ENCODE peak calls at places on chromosomes 7 and 10, in seven cellular contexts. M, O, B, E, S, C and R are unnamed samples.

GRCh38 chr7:22443370-22444180 is 56.4 kb downstream of the STEAP1B start:
- DNase-seq in M (no peak), O (peak), B (no peak), E (no peak), S (no peak), C (no peak), R (no peak)

GRCh38 chr10:58070964-58071363 is 196.7 kb downstream of the IPMK start:
- DNase-seq in M (no peak), O (no peak), B (no peak), E (no peak), S (no peak), C (no peak), R (no peak)

GRCh38 chr7:106176414-106177294 is 64.5 kb upstream of the SYPL1 start:
- DNase-seq in M (peak), O (peak), B (peak), E (peak), S (peak), C (peak), R (peak)

GRCh38 chr7:151890355-151891004 is 13.6 kb upstream of the PRKAG2 start:
- DNase-seq in M (no peak), O (no peak), B (no peak), E (no peak), S (no peak), C (no peak), R (no peak)

GRCh38 chr7:105654994-105655900 is 74.0 kb upstream of the EFCAB10 start:
- DNase-seq in M (no peak), O (peak), B (no peak), E (peak), S (no peak), C (peak), R (peak)

GRCh38 chr10:9294132-9294663 is 1239.7 kb downstream of the GATA3 start:
- DNase-seq in M (no peak), O (no peak), B (no peak), E (no peak), S (no peak), C (no peak), R (no peak)

GRCh38 chr7:25169683-25170082 is 44.6 kb upstream of the CYCS start:
- DNase-seq in M (no peak), O (no peak), B (no peak), E (no peak), S (no peak), C (no peak), R (no peak)

GRCh38 chr10:132279873-132280645 is 27.7 kb downstream of the STK32C start:
- DNase-seq in M (no peak), O (no peak), B (no peak), E (no peak), S (no peak), C (no peak), R (no peak)

GRCh38 chr10:558331-558730 is 131.1 kb downstream of the DIP2C start:
- DNase-seq in M (no peak), O (no peak), B (no peak), E (no peak), S (no peak), C (no peak), R (no peak)

GRCh38 chr7:73858807-73859206 is 2.2 kb upstream of the TMEM270 start:
- DNase-seq in M (no peak), O (no peak), B (no peak), E (no peak), S (no peak), C (no peak), R (no peak)

GRCh38 chr7:129676017-129676897 is 64.7 kb downstream of the NRF1 start:
- DNase-seq in M (no peak), O (no peak), B (no peak), E (no peak), S (no peak), C (no peak), R (no peak)

GRCh38 chr10:89438525-89438924 is 24.2 kb downstream of the IFIT5 start:
- DNase-seq in M (no peak), O (no peak), B (no peak), E (no peak), S (no peak), C (no peak), R (no peak)

GRCh38 chr10:110610308-110610774 is 33.8 kb upstream of the RBM20 start:
- DNase-seq in M (peak), O (peak), B (peak), E (peak), S (peak), C (peak), R (peak)

GRCh38 chr10:63146503-63146902 is 13.4 kb downstream of the NRBF2 start:
- DNase-seq in M (no peak), O (no peak), B (no peak), E (no peak), S (no peak), C (no peak), R (no peak)

GRCh38 chr10:104339469-104340098 is 1.3 kb upstream of the ITPRIP start:
- DNase-seq in M (no peak), O (peak), B (no peak), E (no peak), S (no peak), C (peak), R (peak)

GRCh38 chr7:69617364-69617763 is 19.1 kb downstream of the AUTS2 start:
- DNase-seq in M (no peak), O (no peak), B (no peak), E (no peak), S (no peak), C (no peak), R (no peak)

GRCh38 chr10:66637273-66638036 is 288.4 kb upstream of the LRRTM3 start:
- DNase-seq in M (no peak), O (no peak), B (no peak), E (no peak), S (no peak), C (peak), R (peak)

GRCh38 chr7:105139381-105139780 is 125.4 kb downstream of the KMT2E start:
- DNase-seq in M (no peak), O (no peak), B (no peak), E (no peak), S (no peak), C (no peak), R (no peak)

GRCh38 chr7:77258014-77258413 is 58.4 kb upstream of the FGL2 start:
- DNase-seq in M (no peak), O (no peak), B (no peak), E (peak), S (no peak), C (no peak), R (peak)

GRCh38 chr10:21355591-21356011 is 169.9 kb downstream of the SKIDA1 start:
- DNase-seq in M (no peak), O (peak), B (no peak), E (no peak), S (no peak), C (no peak), R (peak)

GRCh38 chr10:12194752-12195271 is 879 bp downstream of the NUDT5 start:
- DNase-seq in M (no peak), O (no peak), B (peak), E (no peak), S (no peak), C (no peak), R (peak)

GRCh38 chr10:49163741-49164140 is 24.4 kb downstream of the TMEM273 start:
- DNase-seq in M (no peak), O (peak), B (no peak), E (peak), S (no peak), C (no peak), R (peak)

GRCh38 chr10:22335204-22335956 is 9.9 kb upstream of the SPAG6 start:
- DNase-seq in M (no peak), O (peak), B (no peak), E (no peak), S (no peak), C (peak), R (peak)

GRCh38 chr10:4195214-4195613 is 410.2 kb upstream of the KLF6 start:
- DNase-seq in M (no peak), O (peak), B (no peak), E (peak), S (peak), C (no peak), R (no peak)

GRCh38 chr7:141151726-141152125 is 77.9 kb downstream of the TMEM178B start:
- DNase-seq in M (no peak), O (no peak), B (no peak), E (no peak), S (no peak), C (no peak), R (no peak)

GRCh38 chr10:132861884-132862461 is 76.0 kb upstream of the NKX6-2 start:
- DNase-seq in M (no peak), O (no peak), B (no peak), E (no peak), S (no peak), C (peak), R (no peak)

GRCh38 chr10:122375761-122376160 is 1.3 kb downstream of the PLEKHA1 start:
- DNase-seq in M (no peak), O (no peak), B (no peak), E (no peak), S (no peak), C (no peak), R (no peak)

GRCh38 chr10:73019100-73019499 is 64.5 kb upstream of the PLA2G12B start:
- DNase-seq in M (no peak), O (no peak), B (no peak), E (no peak), S (no peak), C (no peak), R (no peak)

GRCh38 chr7:1809601-1810258 is 139.7 kb downstream of the ELFN1 start:
- DNase-seq in M (no peak), O (no peak), B (no peak), E (no peak), S (no peak), C (no peak), R (no peak)

GRCh38 chr10:77392851-77393250 is 244.8 kb downstream of the KCNMA1 start:
- DNase-seq in M (peak), O (peak), B (no peak), E (peak), S (peak), C (no peak), R (peak)

GRCh38 chr10:77392236-77392721 is 245.3 kb downstream of the KCNMA1 start:
- DNase-seq in M (no peak), O (peak), B (no peak), E (no peak), S (no peak), C (no peak), R (peak)

GRCh38 chr10:77393411-77393810 is 244.2 kb downstream of the KCNMA1 start:
- DNase-seq in M (no peak), O (no peak), B (no peak), E (no peak), S (no peak), C (no peak), R (no peak)

GRCh38 chr10:77390481-77390891 is 247.1 kb downstream of the KCNMA1 start:
- DNase-seq in M (no peak), O (no peak), B (no peak), E (no peak), S (no peak), C (no peak), R (no peak)

GRCh38 chr10:77391605-77392235 is 245.9 kb downstream of the KCNMA1 start:
- DNase-seq in M (peak), O (peak), B (peak), E (peak), S (peak), C (peak), R (peak)
- TF ChIP-seq CTCF in M (peak), O (peak), B (peak), E (peak), S (peak), C (peak), R (peak)

GRCh38 chr7:128347573-128348147 is 4.0 kb upstream of the RBM28 start:
- DNase-seq in M (no peak), O (peak), B (peak), E (no peak), S (peak), C (no peak), R (peak)
- TF ChIP-seq CTCF in M (peak), O (peak), B (peak), E (peak), S (peak), C (peak), R (peak)

GRCh38 chr7:108452707-108453106 is 3.5 kb downstream of the NRCAM start:
- DNase-seq in M (no peak), O (peak), B (no peak), E (no peak), S (peak), C (no peak), R (peak)
- TF ChIP-seq CTCF in M (peak), O (peak), B (peak), E (peak), S (peak), C (no peak), R (peak)

GRCh38 chr10:84574101-84574500 is 245.7 kb downstream of the CCSER2 start:
- DNase-seq in M (no peak), O (no peak), B (no peak), E (no peak), S (no peak), C (no peak), R (no peak)
- TF ChIP-seq CTCF in M (no peak), O (no peak), B (peak), E (no peak), S (peak), C (no peak), R (peak)

DNA sequence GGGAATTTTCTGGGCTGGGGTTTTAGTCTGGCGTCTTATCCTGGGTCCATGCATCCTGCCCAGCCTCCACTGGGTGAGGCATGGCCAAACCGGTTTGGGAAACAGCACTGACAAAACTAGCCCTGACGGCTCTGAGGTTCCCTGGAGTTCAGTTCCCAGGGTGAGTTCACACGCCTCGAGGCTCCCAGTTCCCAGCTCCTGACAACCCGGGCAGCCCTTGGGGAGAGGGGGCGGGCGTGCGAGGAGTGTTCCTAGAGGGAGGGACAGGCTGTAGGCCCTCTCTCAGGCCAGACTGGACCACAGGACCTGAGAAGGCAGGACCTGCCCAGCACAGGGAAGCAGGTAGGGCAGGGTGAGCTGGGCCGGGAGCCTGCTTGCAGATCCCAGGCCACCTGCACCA is 82.3 kb upstream of the PPIF start:
- DNase-seq in M (no peak), O (no peak), B (no peak), E (no peak), S (no peak), C (peak), R (no peak)
- TF ChIP-seq CTCF in M (no peak), O (no peak), B (no peak), E (no peak), S (no peak), C (no peak), R (no peak)

DNA sequence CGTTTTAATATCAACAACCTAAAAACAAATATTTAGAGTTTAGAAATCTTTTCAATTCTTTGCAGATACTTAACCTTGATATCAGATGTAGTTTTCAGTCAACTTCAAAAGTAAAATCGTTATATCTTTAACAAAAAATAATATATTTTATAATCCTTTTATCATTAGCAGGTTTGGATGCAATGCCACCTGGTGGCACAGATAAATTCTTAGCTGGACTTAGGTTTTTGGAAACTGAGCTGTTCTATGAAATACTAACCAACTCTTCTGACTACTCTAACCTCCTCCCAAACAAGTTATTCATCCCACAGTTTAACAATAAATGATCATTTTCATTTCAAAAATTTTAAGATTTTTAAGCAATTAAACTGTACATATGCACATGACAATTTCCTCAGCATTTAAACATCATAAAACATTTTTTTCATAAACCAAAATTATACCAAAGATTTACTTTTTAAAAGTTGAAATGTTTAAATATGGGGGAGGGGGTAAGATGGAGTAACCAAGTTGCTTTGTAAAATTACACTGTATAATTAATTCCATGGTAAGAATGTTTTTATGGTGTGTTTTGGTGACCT is 56.9 kb downstream of the HIBADH start:
- DNase-seq in M (no peak), O (peak), B (no peak), E (no peak), S (no peak), C (no peak), R (peak)
- TF ChIP-seq CTCF in M (peak), O (peak), B (peak), E (peak), S (peak), C (no peak), R (peak)

GRCh38 chr7:40720401-40720800 is 585.6 kb downstream of the SUGCT start:
- DNase-seq in M (no peak), O (no peak), B (no peak), E (no peak), S (no peak), C (no peak), R (no peak)

GRCh38 chr7:40723829-40724228 is 589.0 kb downstream of the SUGCT start:
- DNase-seq in M (no peak), O (no peak), B (no peak), E (no peak), S (no peak), C (no peak), R (no peak)

GRCh38 chr7:40726559-40726958 is 591.8 kb downstream of the SUGCT start:
- DNase-seq in M (no peak), O (no peak), B (no peak), E (no peak), S (no peak), C (no peak), R (no peak)

GRCh38 chr7:40717242-40717641 is 582.4 kb downstream of the SUGCT start:
- DNase-seq in M (peak), O (peak), B (peak), E (peak), S (peak), C (peak), R (peak)

GRCh38 chr7:40721344-40721949 is 586.6 kb downstream of the SUGCT start:
- DNase-seq in M (no peak), O (no peak), B (no peak), E (no peak), S (no peak), C (no peak), R (no peak)
- TF ChIP-seq CTCF in M (no peak), O (no peak), B (no peak), E (no peak), S (no peak), C (no peak), R (no peak)

GRCh38 chr7:32161708-32162107 is 91.5 kb upstream of the PDE1C start:
- DNase-seq in M (no peak), O (peak), B (no peak), E (no peak), S (no peak), C (no peak), R (peak)

GRCh38 chr7:32167256-32167655 is 97.0 kb upstream of the PDE1C start:
- DNase-seq in M (no peak), O (no peak), B (no peak), E (no peak), S (no peak), C (no peak), R (no peak)

GRCh38 chr7:32163911-32164310 is 93.7 kb upstream of the PDE1C start:
- DNase-seq in M (no peak), O (peak), B (no peak), E (no peak), S (no peak), C (no peak), R (no peak)

GRCh38 chr7:32163141-32163806 is 93.1 kb upstream of the PDE1C start:
- DNase-seq in M (peak), O (peak), B (no peak), E (no peak), S (no peak), C (peak), R (peak)

DNA sequence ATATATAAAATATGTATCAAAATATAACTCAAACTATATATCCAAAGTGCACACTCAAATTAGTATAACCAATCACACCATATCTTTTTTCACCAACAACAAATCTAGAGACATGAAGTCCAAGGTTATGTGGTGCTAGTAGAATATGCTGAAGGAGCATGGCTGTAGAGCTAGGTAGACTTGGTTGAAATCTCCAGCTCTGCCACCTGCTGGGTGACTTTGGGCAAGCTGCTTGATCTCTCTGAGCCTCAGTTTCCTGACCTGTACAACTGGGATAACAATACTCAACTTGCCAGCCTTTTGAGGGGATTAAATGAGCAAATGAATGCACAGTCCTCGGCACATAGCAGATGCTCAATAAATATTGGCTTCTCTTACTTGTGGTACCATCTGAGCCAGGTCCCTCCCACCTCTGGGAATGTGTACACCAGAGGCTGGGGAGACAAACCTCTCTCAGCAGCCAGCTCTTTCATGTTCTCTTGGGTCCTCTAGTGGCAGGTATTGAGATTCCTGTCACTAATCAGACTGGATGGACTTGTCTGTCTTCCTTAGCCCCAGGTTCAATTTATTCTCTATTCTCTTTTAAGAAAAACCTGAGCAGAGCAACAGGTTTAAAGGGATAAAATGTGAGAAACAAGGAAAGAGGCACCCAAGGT is 94.3 kb upstream of the PDE1C start:
- DNase-seq in M (no peak), O (peak), B (no peak), E (no peak), S (peak), C (peak), R (peak)
- TF ChIP-seq CTCF in M (peak), O (peak), B (peak), E (peak), S (peak), C (peak), R (peak)

GRCh38 chr7:37918526-37918925 is 1.9 kb upstream of the SFRP4 start:
- DNase-seq in M (no peak), O (no peak), B (no peak), E (no peak), S (no peak), C (no peak), R (no peak)
- TF ChIP-seq CTCF in M (no peak), O (peak), B (no peak), E (no peak), S (no peak), C (no peak), R (no peak)